ENCODE peak calls at places on chromosomes 7 and 10, in eight cellular contexts. F is BE2C, N is progenitor cell of endocrine pancreas, W is astrocyte of the spinal cord, P is AG09309, Z is neural crest cell, Y is astrocyte of the cerebellum, C is transverse colon. I is an unnamed sample.

GRCh38 chr10:24241536-24241935 is 32.6 kb downstream of the KIAA1217 start:
- DNase-seq in W (no peak), C (no peak), N (no peak), Y (no peak), P (no peak), Z (no peak), F (no peak), I (no peak)

GRCh38 chr10:119602241-119603095 is 5.7 kb upstream of the TIAL1 start:
- DNase-seq in Y (no peak), Z (no peak), P (no peak), W (no peak), F (peak), C (peak), N (no peak), I (peak)

GRCh38 chr10:71831646-71832552 is 19.2 kb downstream of the PSAP start:
- DNase-seq in Y (no peak), W (peak), C (peak), N (no peak), P (no peak), Z (no peak), F (no peak), I (peak)

GRCh38 chr7:15686209-15686956 is at the start of gene MEOX2:
- DNase-seq in F (no peak), N (no peak), Y (peak), Z (peak), C (peak), W (peak), P (no peak), I (no peak)

GRCh38 chr10:120455004-120455403 is 2.0 kb upstream of the PLPP4 start:
- DNase-seq in F (no peak), Y (no peak), P (no peak), C (no peak), N (no peak), W (no peak), Z (no peak), I (peak)

GRCh38 chr10:122029503-122030199 is 40.7 kb downstream of the TACC2 start:
- DNase-seq in C (no peak), Y (no peak), N (no peak), P (no peak), W (no peak), F (no peak), Z (no peak), I (no peak)

GRCh38 chr7:69002416-69002815 is 595.9 kb upstream of the AUTS2 start:
- DNase-seq in C (no peak), F (no peak), Z (no peak), P (peak), Y (peak), W (peak), N (no peak), I (no peak)

GRCh38 chr7:771241-772004 is 44.3 kb upstream of the PRKAR1B start:
- DNase-seq in Y (no peak), F (peak), W (peak), N (no peak), P (no peak), C (peak), Z (no peak), I (no peak)

GRCh38 chr7:116652793-116653192 is 19.2 kb upstream of the MET start:
- DNase-seq in P (no peak), C (no peak), Z (no peak), F (no peak), W (no peak), Y (no peak), N (no peak), I (no peak)

GRCh38 chr10:95464280-95464679 is 96.9 kb downstream of the SORBS1 start:
- DNase-seq in C (no peak), W (no peak), Y (no peak), P (no peak), F (no peak), N (no peak), Z (no peak), I (no peak)

GRCh38 chr10:34789993-34790506 is 25.0 kb downstream of the PARD3 start:
- DNase-seq in Z (no peak), W (no peak), F (no peak), Y (no peak), N (no peak), C (no peak), P (no peak), I (no peak)

GRCh38 chr10:95818663-95819062 is 62.7 kb downstream of the ENTPD1 start:
- DNase-seq in C (no peak), Y (peak), P (peak), Z (no peak), F (no peak), N (no peak), W (peak), I (no peak)

GRCh38 chr10:114825513-114826253 is 4.1 kb downstream of the FHIP2A start:
- DNase-seq in F (no peak), C (no peak), Z (no peak), Y (peak), N (no peak), W (peak), P (peak), I (peak)

GRCh38 chr7:95511716-95512260 is 26.0 kb downstream of the ASB4 start:
- DNase-seq in N (peak), C (peak), Y (peak), Z (peak), W (peak), P (peak), F (peak), I (peak)

GRCh38 chr10:600876-601275 is 88.6 kb downstream of the DIP2C start:
- DNase-seq in W (peak), C (no peak), F (no peak), Y (no peak), N (no peak), P (no peak), Z (no peak), I (no peak)

GRCh38 chr7:20199015-20199737 is 18.0 kb downstream of the MACC1 start:
- DNase-seq in W (peak), Z (no peak), F (peak), Y (no peak), P (peak), N (no peak), C (peak), I (peak)

GRCh38 chr10:61835069-61835908 is 66.2 kb upstream of the ARID5B start:
- DNase-seq in F (peak), W (peak), C (peak), Y (peak), Z (no peak), N (no peak), P (no peak), I (peak)

GRCh38 chr7:150479023-150479716 is 28.7 kb downstream of the GIMAP8 start:
- DNase-seq in F (no peak), W (no peak), P (no peak), Z (no peak), Y (no peak), N (no peak), C (no peak), I (no peak)

GRCh38 chr7:31028006-31028405 is 24.1 kb upstream of the ADCYAP1R1 start:
- DNase-seq in Y (no peak), C (no peak), F (no peak), P (no peak), N (no peak), W (no peak), Z (no peak), I (no peak)

GRCh38 chr10:111151595-111151994 is 74.8 kb downstream of the ADRA2A start:
- DNase-seq in Y (no peak), F (no peak), N (no peak), Z (no peak), W (no peak), P (no peak), C (no peak), I (no peak)

GRCh38 chr10:32417906-32418547 is 27.9 kb upstream of the CCDC7 start:
- DNase-seq in Y (peak), P (peak), C (no peak), W (peak), N (no peak), F (no peak), Z (no peak), I (peak)

GRCh38 chr7:101947899-101948298 is 130.5 kb downstream of the CUX1 start:
- DNase-seq in Y (no peak), W (no peak), N (no peak), F (peak), P (no peak), C (peak), Z (no peak), I (no peak)

GRCh38 chr7:41886257-41886905 is 183.5 kb upstream of the INHBA start:
- DNase-seq in C (peak), P (peak), F (no peak), W (peak), Y (peak), Z (no peak), N (no peak), I (peak)

DNA sequence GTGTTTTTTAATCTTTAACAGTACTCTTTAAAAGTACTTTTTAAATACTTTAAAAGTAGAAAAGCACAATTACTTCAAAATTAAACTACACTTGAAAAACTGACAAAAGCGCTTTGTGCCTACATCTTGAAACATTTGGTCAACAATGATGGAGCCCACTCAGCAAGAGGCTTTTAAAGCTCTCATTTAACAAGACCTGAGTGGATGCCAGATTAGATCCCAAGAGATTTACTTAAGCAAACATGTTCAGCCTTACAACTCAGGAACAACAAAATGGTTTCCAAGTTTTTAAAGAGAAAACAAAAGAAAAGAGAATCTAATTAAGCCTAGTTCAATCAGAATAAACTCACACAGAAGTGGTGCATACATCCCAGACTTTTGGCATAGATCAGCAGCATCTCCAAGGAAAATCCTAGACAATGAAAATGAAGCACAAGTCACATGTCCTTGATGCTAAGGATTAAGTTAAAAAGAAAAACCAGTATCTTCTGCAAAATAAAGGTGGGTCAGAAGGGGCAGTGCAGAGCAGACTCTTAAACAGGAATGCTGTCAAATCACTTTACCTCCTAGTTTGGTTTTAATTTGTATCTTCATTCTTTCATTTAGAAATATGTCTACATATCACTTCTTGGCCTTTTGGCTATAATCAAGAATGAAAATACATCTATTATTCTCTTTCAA is 26.2 kb downstream of the HIBADH start:
- DNase-seq in C (no peak), Y (no peak), F (no peak), Z (no peak), P (peak), N (no peak), W (peak), I (no peak)
- TF ChIP-seq CTCF in C (no peak), Y (peak), F (no peak), Z (peak), P (no peak), N (no peak), W (no peak), I (peak)

DNA sequence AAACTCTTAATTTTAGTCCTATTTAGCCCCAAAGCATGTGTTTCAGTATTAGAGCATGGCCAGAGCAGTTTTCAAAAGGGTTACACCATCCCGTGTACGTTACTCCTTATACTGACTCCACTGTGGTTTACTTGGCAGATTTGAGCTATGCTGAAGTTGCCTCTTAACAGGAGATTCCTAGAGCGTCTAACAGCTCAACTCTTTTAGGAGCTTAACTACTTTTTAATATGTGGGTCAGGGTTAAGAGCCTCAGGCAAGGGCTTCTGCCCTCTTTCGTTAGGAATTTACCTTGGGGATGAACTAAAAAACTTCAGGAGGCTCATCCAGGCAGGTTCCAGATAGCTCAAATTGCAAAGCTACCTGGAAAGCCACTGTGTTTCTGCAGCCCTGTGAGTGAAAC is 674.8 kb upstream of the C7orf33 start:
- DNase-seq in W (no peak), F (no peak), N (no peak), Z (no peak), Y (no peak), C (no peak), P (no peak), I (no peak)
- TF ChIP-seq CTCF in W (no peak), F (no peak), N (no peak), Z (no peak), Y (no peak), C (no peak), P (no peak), I (no peak)

GRCh38 chr10:103849880-103850571 is 5.3 kb downstream of the SH3PXD2A start:
- DNase-seq in F (no peak), Y (peak), C (no peak), W (peak), P (no peak), N (no peak), Z (no peak), I (peak)

GRCh38 chr10:103849212-103849877 is 6.0 kb downstream of the SH3PXD2A start:
- DNase-seq in Z (no peak), Y (no peak), F (no peak), W (no peak), P (no peak), N (no peak), C (no peak), I (no peak)

GRCh38 chr10:103845983-103846382 is 9.4 kb downstream of the SH3PXD2A start:
- DNase-seq in P (no peak), W (no peak), N (no peak), Y (no peak), C (peak), F (no peak), Z (no peak), I (no peak)

GRCh38 chr10:103847346-103847745 is 8.0 kb downstream of the SH3PXD2A start:
- DNase-seq in N (no peak), W (no peak), F (no peak), Y (no peak), P (no peak), Z (no peak), C (no peak), I (no peak)

DNA sequence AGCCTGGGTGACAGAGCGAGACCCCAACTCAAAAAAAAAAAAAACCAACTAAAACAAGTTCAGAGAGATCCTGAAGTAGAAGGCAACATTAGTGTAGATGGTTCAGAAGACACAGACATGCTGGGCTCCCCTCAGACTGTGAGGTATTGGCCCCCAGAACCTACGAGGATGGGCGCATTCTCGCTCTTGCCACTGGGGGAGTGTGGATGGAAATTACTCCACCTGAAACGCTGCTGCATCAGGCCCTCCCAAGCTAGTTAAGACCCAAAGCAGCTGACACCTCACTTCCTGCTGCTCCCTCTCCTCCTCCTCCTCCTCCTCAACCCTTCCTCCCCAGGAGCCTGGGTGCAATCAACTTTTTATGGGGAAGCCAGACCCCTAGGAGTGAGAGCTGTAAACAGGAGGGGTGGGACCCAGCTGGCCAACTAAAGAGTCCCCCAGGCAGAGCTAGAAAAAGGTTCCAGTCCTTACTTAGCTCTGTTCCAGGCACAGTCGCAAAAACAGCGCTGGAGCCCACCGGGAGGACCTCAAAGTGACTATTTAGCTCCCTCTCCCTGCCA is 7.4 kb downstream of the SH3PXD2A start:
- DNase-seq in P (no peak), W (no peak), Z (no peak), C (no peak), N (no peak), F (no peak), Y (no peak), I (no peak)
- TF ChIP-seq CTCF in P (peak), W (peak), Z (peak), C (peak), N (peak), F (peak), Y (peak), I (peak)

GRCh38 chr7:17988858-17989257 is 38.8 kb downstream of the PRPS1L1 start:
- DNase-seq in N (no peak), Z (no peak), C (no peak), P (no peak), Y (no peak), F (no peak), W (no peak), I (no peak)
- TF ChIP-seq CTCF in N (no peak), Z (no peak), C (no peak), P (no peak), Y (no peak), F (no peak), W (no peak), I (no peak)

GRCh38 chr7:132049462-132050304 is 493.3 kb upstream of the PODXL start:
- DNase-seq in Z (peak), C (peak), F (peak), Y (no peak), W (peak), N (peak), P (no peak), I (peak)
- TF ChIP-seq CTCF in Z (peak), C (peak), F (peak), Y (peak), W (peak), N (peak), P (peak), I (peak)

GRCh38 chr10:59709472-59710125 is at the start of gene SLC16A9:
- DNase-seq in C (peak), F (peak), Y (peak), Z (peak), W (peak), P (no peak), N (peak), I (no peak)
- TF ChIP-seq CTCF in C (peak), F (peak), Y (peak), Z (peak), W (peak), P (peak), N (peak), I (peak)

I was measured in HFFc6.